ENCODE peak calls at places on chromosome X, in eight cellular contexts. F, Q, U, P, B, J, W and X are unnamed samples.

GRCh38 chrX:3713937-3714434 is 537 bp upstream of the PRKX start:
- DNase-seq in Q (no peak), B (no peak), P (no peak), J (no peak), F (no peak), U (no peak), W (no peak), X (no peak)

GRCh38 chrX:150841466-150842197 is 56.8 kb downstream of the CD99L2 start:
- DNase-seq in B (no peak), J (no peak), W (no peak), U (no peak), Q (no peak), P (no peak), F (no peak), X (no peak)

GRCh38 chrX:39201305-39201990 is 400.2 kb downstream of the MID1IP1 start:
- DNase-seq in F (no peak), P (no peak), U (peak; percentile 73), B (peak; percentile 9), W (no peak), Q (no peak), J (no peak), X (no peak)

GRCh38 chrX:119757979-119758681 is at the start of gene SOWAHD:
- DNase-seq in P (peak; percentile 45), Q (no peak), B (peak; percentile 29), U (no peak), W (no peak), F (no peak), J (no peak), X (peak; percentile 46)

GRCh38 chrX:97158270-97158669 is 274.6 kb downstream of the RPA4 start:
- DNase-seq in U (peak; percentile 11), P (no peak), W (peak; percentile 19), Q (no peak), J (peak; percentile 57), F (peak; percentile 17), B (no peak), X (no peak)

GRCh38 chrX:31572396-31572795 is 500.6 kb upstream of the FTHL17 start:
- DNase-seq in U (no peak), P (no peak), B (no peak), J (no peak), F (no peak), W (no peak), Q (no peak), X (no peak)

GRCh38 chrX:135535077-135535630 is 14.7 kb downstream of the INTS6L start:
- DNase-seq in U (no peak), P (no peak), W (no peak), B (no peak), Q (no peak), F (no peak), J (no peak), X (no peak)

GRCh38 chrX:155259752-155260151 is 4.5 kb downstream of the RAB39B start:
- DNase-seq in J (no peak), W (no peak), Q (no peak), P (no peak), U (no peak), B (no peak), F (no peak), X (no peak)

GRCh38 chrX:17397074-17397473 is 22.1 kb downstream of the NHS start:
- DNase-seq in B (no peak), J (no peak), F (no peak), P (no peak), W (no peak), U (peak; percentile 88), Q (no peak), X (no peak)

GRCh38 chrX:13076176-13076956 is 31.9 kb upstream of the FAM9C start:
- DNase-seq in Q (no peak), W (no peak), P (no peak), F (no peak), J (no peak), B (no peak), U (peak; percentile 20), X (no peak)

GRCh38 chrX:46209037-46209436 is 336.2 kb downstream of the ZNF674 start:
- DNase-seq in W (no peak), J (no peak), P (no peak), U (peak; percentile 2), B (no peak), F (no peak), Q (no peak), X (no peak)

GRCh38 chrX:44330227-44330626 is 13.2 kb downstream of the EFHC2 start:
- DNase-seq in P (no peak), B (no peak), U (no peak), J (no peak), F (no peak), Q (no peak), W (no peak), X (no peak)

GRCh38 chrX:118513120-118513899 is 17.7 kb downstream of the DOCK11 start:
- DNase-seq in J (no peak), U (no peak), Q (no peak), F (no peak), P (no peak), B (no peak), W (no peak), X (peak; percentile 44)

GRCh38 chrX:40947276-40947675 is 138.0 kb upstream of the USP9X start:
- DNase-seq in B (no peak), J (no peak), W (no peak), F (no peak), Q (no peak), P (no peak), U (peak; percentile 81), X (no peak)